ENCODE peak calls at places on chromosomes 5 and 9, in six cellular contexts. U, M, L, A, T and H are unnamed samples.
A peak's percentile ranks its signal among the peaks of the same experiment; 100 is the strongest.

GRCh38 chr9:110072597-110073355 is 135.2 kb downstream of the C9orf152 start:
- DNase-seq in A (no peak), L (no peak), U (no peak), M (no peak), T (peak; percentile 43), H (no peak)

GRCh38 chr5:135134686-135135381 is 100.8 kb upstream of the PITX1 start:
- DNase-seq in U (no peak), A (no peak), T (no peak), L (no peak), M (no peak), H (no peak)

GRCh38 chr5:32711693-32712462 is 757 bp downstream of the NPR3 start:
- DNase-seq in A (no peak), M (no peak), L (peak; percentile 54), T (peak; percentile 67), U (no peak), H (no peak)

GRCh38 chr9:94681508-94681907 is 42.2 kb upstream of the FBP1 start:
- DNase-seq in U (peak; percentile 76), M (peak; percentile 44), L (peak; percentile 56), T (peak; percentile 77), A (peak; percentile 63), H (peak; percentile 70)

GRCh38 chr9:122827759-122828090 is 663 bp downstream of the PDCL start:
- DNase-seq in U (no peak), M (no peak), A (no peak), L (peak; percentile 13), T (peak; percentile 48), H (peak; percentile 16)

GRCh38 chr5:168472329-168472728 is 13.9 kb upstream of the RARS1 start:
- DNase-seq in M (no peak), L (peak; percentile 93), T (peak; percentile 95), A (no peak), U (peak; percentile 95), H (peak; percentile 74)

GRCh38 chr9:22144226-22144625 is 135.1 kb upstream of the CDKN2B start:
- DNase-seq in L (no peak), M (no peak), U (no peak), T (no peak), A (no peak), H (no peak)

GRCh38 chr9:16039988-16040761 is 487.3 kb downstream of the CCDC171 start:
- DNase-seq in A (no peak), L (no peak), T (no peak), M (no peak), U (peak; percentile 27), H (peak; percentile 47)

GRCh38 chr5:123875444-123876264 is 363.7 kb downstream of the CSNK1G3 start:
- DNase-seq in U (no peak), L (no peak), M (no peak), A (peak; percentile 78), T (no peak), H (peak; percentile 79)

GRCh38 chr9:76691761-76692313 is 72.4 kb upstream of the PCA3 start:
- DNase-seq in T (no peak), U (no peak), M (no peak), A (no peak), L (no peak), H (peak; percentile 19)

GRCh38 chr9:96417610-96418073 is 528 bp downstream of the ZNF367 start:
- DNase-seq in T (peak; percentile 36), A (no peak), L (no peak), U (no peak), M (no peak), H (no peak)

GRCh38 chr5:180607861-180608571 is 16.7 kb upstream of the SCGB3A1 start:
- DNase-seq in M (no peak), U (no peak), A (no peak), L (no peak), T (no peak), H (no peak)

GRCh38 chr5:177303925-177304391 is 359 bp downstream of the PRELID1 start:
- DNase-seq in U (no peak), M (no peak), L (no peak), T (peak; percentile 29), A (no peak), H (no peak)

GRCh38 chr9:122050167-122050566 is 42.9 kb downstream of the TTLL11 start:
- DNase-seq in L (no peak), U (no peak), T (no peak), M (no peak), A (no peak), H (no peak)

GRCh38 chr9:20321683-20322082 is 300.6 kb downstream of the MLLT3 start:
- DNase-seq in T (no peak), A (no peak), U (peak; percentile 7), L (no peak), M (no peak), H (no peak)

GRCh38 chr9:31854187-31854586 is 530.3 kb upstream of the ACO1 start:
- DNase-seq in L (no peak), U (no peak), T (no peak), M (no peak), A (no peak), H (no peak)

GRCh38 chr9:90287567-90288274 is 354.9 kb downstream of the DIRAS2 start:
- DNase-seq in L (no peak), T (no peak), U (no peak), M (no peak), A (no peak), H (no peak)

GRCh38 chr9:105142406-105143092 is 101.9 kb upstream of the SLC44A1 start:
- DNase-seq in U (no peak), A (no peak), T (no peak), L (no peak), M (no peak), H (no peak)

GRCh38 chr9:96482471-96482870 is 32.5 kb downstream of the HABP4 start:
- DNase-seq in L (no peak), T (no peak), M (no peak), A (no peak), U (no peak), H (no peak)

GRCh38 chr5:32249668-32250067 is 63.1 kb downstream of the MTMR12 start:
- DNase-seq in A (no peak), U (no peak), M (no peak), T (no peak), L (no peak), H (no peak)

GRCh38 chr9:131668439-131669233 is 71.2 kb downstream of the RAPGEF1 start:
- DNase-seq in T (peak; percentile 75), A (no peak), M (peak; percentile 70), L (no peak), U (peak; percentile 73), H (no peak)

GRCh38 chr9:26673276-26673675 is 219.3 kb downstream of the CAAP1 start:
- DNase-seq in T (no peak), U (no peak), A (no peak), L (no peak), M (no peak), H (no peak)

GRCh38 chr5:21391506-21391905 is 1403.5 kb upstream of the CDH18 start:
- DNase-seq in M (peak; percentile 75), T (no peak), A (no peak), U (no peak), L (no peak), H (no peak)

GRCh38 chr9:109411069-109411761 is 86.9 kb downstream of the PTPN3 start:
- DNase-seq in U (no peak), M (no peak), L (no peak), A (no peak), T (no peak), H (no peak)

GRCh38 chr5:78508231-78508765 is 140.3 kb downstream of the LHFPL2 start:
- DNase-seq in A (no peak), L (peak; percentile 27), T (peak; percentile 71), U (no peak), M (peak; percentile 49), H (no peak)

GRCh38 chr9:113993838-113994540 is 84.1 kb downstream of the AMBP start:
- DNase-seq in A (no peak), L (no peak), U (peak; percentile 15), T (no peak), M (no peak), H (no peak)

GRCh38 chr5:145495741-145496140 is 339.4 kb downstream of the PRELID2 start:
- DNase-seq in T (peak; percentile 86), U (peak; percentile 45), M (no peak), A (no peak), L (peak; percentile 23), H (peak; percentile 65)

GRCh38 chr5:98586581-98586980 is 186.9 kb upstream of the RGMB start:
- DNase-seq in A (no peak), U (no peak), M (peak; percentile 26), L (no peak), T (no peak), H (no peak)

GRCh38 chr5:80149161-80149609 is 106.7 kb downstream of the SERINC5 start:
- DNase-seq in M (no peak), T (no peak), U (no peak), A (no peak), L (no peak), H (no peak)

GRCh38 chr9:99677281-99677680 is 144.4 kb upstream of the NR4A3 start:
- DNase-seq in L (no peak), A (no peak), M (no peak), T (peak; percentile 34), U (no peak), H (no peak)

GRCh38 chr5:95707055-95707454 is 24.1 kb upstream of the RHOBTB3 start:
- DNase-seq in T (no peak), M (no peak), U (no peak), A (no peak), L (no peak), H (no peak)

GRCh38 chr9:127980056-127980705 is 608 bp downstream of the EEIG1 start:
- DNase-seq in A (no peak), M (peak; percentile 87), T (peak; percentile 30), U (no peak), L (no peak), H (peak; percentile 54)

GRCh38 chr5:149062371-149063016 is 368 bp downstream of the SH3TC2 start:
- DNase-seq in A (no peak), U (peak; percentile 86), M (no peak), T (peak; percentile 96), L (peak; percentile 67), H (peak; percentile 93)

GRCh38 chr9:5336683-5337082 is 3.0 kb downstream of the RLN1 start:
- DNase-seq in T (no peak), L (no peak), M (no peak), U (no peak), A (no peak), H (no peak)